ENCODE peak calls at places on chromosomes 13 and 19, in seven cellular contexts. S is upper lobe of left lung, I is breast epithelium, U is uterus, T is tibial nerve, B is GM12878, V is prostate gland. H is an unnamed sample. For H3K36me3, the result is how much of the 10 kb centered on the place peaks cover.

GRCh38 chr13:114118086-114118762 is 14.2 kb downstream of the RASA3 start:
- DNase-seq in S (no peak), I (peak), U (no peak), T (no peak), B (no peak), V (no peak), H (no peak)

GRCh38 chr19:48815870-48816501 is 5.2 kb upstream of the BCAT2 start:
- DNase-seq in S (peak), I (no peak), U (no peak), T (no peak), B (no peak), V (peak), H (no peak)

GRCh38 chr13:29081036-29081435 is 260.9 kb downstream of the MTUS2 start:
- DNase-seq in S (no peak), I (no peak), U (no peak), T (no peak), B (peak), V (no peak), H (no peak)

GRCh38 chr13:23799945-23800344 is 89.3 kb downstream of the MIPEP start:
- DNase-seq in S (no peak), I (no peak), U (no peak), T (no peak), B (peak), V (no peak), H (no peak)

GRCh38 chr13:106533101-106533939 is 2.1 kb downstream of the EFNB2 start:
- DNase-seq in S (peak), I (peak), U (peak), T (peak), B (no peak), V (peak), H (no peak)

GRCh38 chr19:15871570-15871969 is 26.3 kb downstream of the CYP4F2 start:
- DNase-seq in S (no peak), I (no peak), U (no peak), T (no peak), B (no peak), V (no peak), H (no peak)

GRCh38 chr13:112441779-112442310 is 65.7 kb downstream of the SPACA7 start:
- DNase-seq in S (peak), I (no peak), U (no peak), T (no peak), B (no peak), V (no peak), H (no peak)

GRCh38 chr13:49341517-49341916 is 93.8 kb downstream of the CDADC1 start:
- DNase-seq in S (no peak), I (no peak), U (no peak), T (no peak), B (no peak), V (no peak), H (no peak)

GRCh38 chr19:5823579-5824281 is 15.8 kb downstream of the FUT6 start:
- DNase-seq in S (peak), I (no peak), U (no peak), T (no peak), B (no peak), V (no peak), H (no peak)

GRCh38 chr13:44537238-44537637 is 38.9 kb downstream of the TSC22D1 start:
- DNase-seq in S (no peak), I (no peak), U (no peak), T (no peak), B (no peak), V (no peak), H (no peak)

GRCh38 chr13:105616313-105617075 is 919.0 kb downstream of the EFNB2 start:
- DNase-seq in S (no peak), I (no peak), U (no peak), T (no peak), B (no peak), V (no peak), H (no peak)

GRCh38 chr19:46571495-46571894 is 29.6 kb upstream of the CALM3 start:
- DNase-seq in S (no peak), I (no peak), U (no peak), T (no peak), B (no peak), V (no peak), H (no peak)

GRCh38 chr19:40530091-40530901 is 46.4 kb upstream of the SHKBP1 start:
- DNase-seq in S (no peak), I (no peak), U (no peak), T (no peak), B (no peak), V (no peak), H (no peak)

GRCh38 chr13:95745752-95746151 is 68.8 kb downstream of the DNAJC3 start:
- DNase-seq in S (no peak), I (no peak), U (no peak), T (no peak), B (no peak), V (no peak), H (no peak)

GRCh38 chr13:112819816-112820215 is 130.0 kb downstream of the ATP11A start:
- DNase-seq in S (peak), I (no peak), U (no peak), T (no peak), B (no peak), V (no peak), H (no peak)

GRCh38 chr13:87999141-87999765 is 328.1 kb downstream of the SLITRK5 start:
- DNase-seq in S (no peak), I (no peak), U (no peak), T (no peak), B (no peak), V (no peak), H (no peak)

GRCh38 chr13:98890186-98890585 is 87.7 kb downstream of the DOCK9 start:
- DNase-seq in S (no peak), I (no peak), U (peak), T (peak), B (no peak), V (peak), H (no peak)

GRCh38 chr19:39543477-39543857 is 3.5 kb upstream of the EID2 start:
- DNase-seq in S (no peak), I (no peak), U (no peak), T (no peak), B (no peak), V (no peak), H (no peak)

GRCh38 chr19:40601061-40601973 is at the start of gene LTBP4:
- DNase-seq in S (no peak), I (no peak), U (peak), T (no peak), B (no peak), V (no peak), H (no peak)

GRCh38 chr19:49147923-49148682 is 7.1 kb downstream of the HRC start:
- DNase-seq in S (no peak), I (no peak), U (peak), T (no peak), B (no peak), V (no peak), H (no peak)

GRCh38 chr19:52248256-52248655 is 21.1 kb upstream of the ZNF766 start:
- DNase-seq in S (peak), I (no peak), U (no peak), T (peak), B (no peak), V (peak), H (no peak)

GRCh38 chr13:80214521-80214941 is 126.4 kb downstream of the SPRY2 start:
- DNase-seq in S (no peak), I (no peak), U (no peak), T (no peak), B (no peak), V (no peak), H (no peak)

GRCh38 chr19:34960103-34960805 is 3.8 kb downstream of the ZNF792 start:
- DNase-seq in S (no peak), I (no peak), U (no peak), T (no peak), B (no peak), V (no peak), H (no peak)

GRCh38 chr13:25329706-25330105 is 28.3 kb downstream of the NUP58 start:
- DNase-seq in S (no peak), I (no peak), U (no peak), T (no peak), B (no peak), V (no peak), H (no peak)

GRCh38 chr19:17125052-17125727 is 49.6 kb downstream of the MYO9B start:
- DNase-seq in S (no peak), I (no peak), U (no peak), T (no peak), B (peak), V (no peak), H (no peak)

GRCh38 chr19:13281567-13282291 is 131.5 kb downstream of the IER2 start:
- DNase-seq in S (no peak), I (no peak), U (no peak), T (no peak), B (no peak), V (no peak), H (no peak)

GRCh38 chr13:107867701-107868661 is 347.4 kb downstream of the LIG4 start:
- DNase-seq in S (peak), I (no peak), U (no peak), T (no peak), B (no peak), V (no peak), H (no peak)

GRCh38 chr13:49495783-49496762 is at the start of gene PHF11:
- DNase-seq in S (peak), I (peak), U (peak), T (peak), B (peak), V (peak), H (peak)

GRCh38 chr13:27919934-27920676 is at the start of gene PDX1:
- DNase-seq in S (no peak), I (no peak), U (no peak), T (no peak), B (no peak), V (no peak), H (no peak)

GRCh38 chr13:85373322-85373721 is 425.9 kb downstream of the SLITRK6 start:
- DNase-seq in S (no peak), I (no peak), U (no peak), T (no peak), B (no peak), V (no peak), H (no peak)

GRCh38 chr13:66859078-66859477 is 371.1 kb downstream of the PCDH9 start:
- DNase-seq in S (no peak), I (no peak), U (no peak), T (no peak), B (no peak), V (no peak), H (no peak)

GRCh38 chr13:44331446-44331845 is 42.2 kb upstream of the SERP2 start:
- DNase-seq in S (no peak), I (no peak), U (no peak), T (no peak), B (no peak), V (no peak), H (no peak)

GRCh38 chr13:68927387-68928026 is 1180.1 kb upstream of the ATXN8OS start:
- DNase-seq in S (no peak), I (no peak), U (no peak), T (no peak), B (no peak), V (no peak), H (no peak)

GRCh38 chr19:16585808-16586476 is 13.7 kb upstream of the SLC35E1 start:
- DNase-seq in S (peak), I (no peak), U (no peak), T (no peak), B (peak), V (no peak), H (no peak)

GRCh38 chr13:83753912-83754624 is 128.2 kb downstream of the SLITRK1 start:
- DNase-seq in S (no peak), I (no peak), U (no peak), T (no peak), B (no peak), V (no peak), H (no peak)
- H3K27ac ChIP-seq in S (no peak), I (no peak), U (no peak), T (no peak), B (no peak), V (no peak), H (no peak)

GRCh38 chr19:14479309-14479984 is 4.3 kb upstream of the PTGER1 start:
- DNase-seq in S (no peak), I (no peak), U (no peak), T (no peak), B (no peak), V (no peak), H (no peak)
- H3K36me3 ChIP-seq in S (under half), I (under half), U (under half), T (half or more), B (under half), V (under half), H (under half)

GRCh38 chr19:33298146-33298911 is 4.0 kb downstream of the CEBPA start:
- DNase-seq in S (peak), I (peak), U (no peak), T (no peak), B (no peak), V (peak), H (no peak)

GRCh38 chr19:33294058-33294798 is 8.1 kb downstream of the CEBPA start:
- DNase-seq in S (peak), I (no peak), U (no peak), T (no peak), B (no peak), V (no peak), H (no peak)

GRCh38 chr19:33297401-33298145 is 4.8 kb downstream of the CEBPA start:
- DNase-seq in S (peak), I (peak), U (peak), T (no peak), B (no peak), V (no peak), H (no peak)

GRCh38 chr19:33295621-33296472 is 6.5 kb downstream of the CEBPA start:
- DNase-seq in S (peak), I (no peak), U (no peak), T (no peak), B (no peak), V (no peak), H (no peak)

GRCh38 chr19:33296473-33297060 is 5.8 kb downstream of the CEBPA start:
- DNase-seq in S (peak), I (peak), U (peak), T (peak), B (no peak), V (no peak), H (no peak)
- TF ChIP-seq POLR2A in S (no peak), I (no peak), U (no peak), T (no peak), B (no peak), V (no peak), H (no peak)

DNA sequence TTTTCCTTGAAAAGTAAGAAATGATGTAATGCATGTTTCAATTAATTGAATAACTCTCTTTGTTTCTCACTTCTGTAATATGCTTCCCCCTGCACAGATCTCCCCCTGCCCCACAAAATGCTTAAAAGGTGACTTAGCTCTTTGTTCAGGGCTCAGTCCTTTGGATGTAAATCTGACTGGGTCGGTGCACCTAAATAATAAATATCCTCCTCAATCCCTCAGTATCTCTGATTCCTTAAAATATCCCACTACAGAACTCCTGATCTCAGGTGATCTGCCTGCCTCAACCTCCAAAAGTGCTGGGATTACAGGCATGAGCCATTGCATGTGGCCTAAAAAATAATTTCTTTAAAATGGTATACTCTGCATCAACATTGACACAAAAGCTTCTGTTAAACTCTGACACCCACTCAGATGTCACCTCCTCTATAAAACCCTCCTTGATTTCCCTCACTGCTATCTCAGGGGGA is 107.0 kb downstream of the ZNF429 start:
- DNase-seq in S (no peak), I (no peak), U (no peak), T (no peak), B (no peak), V (no peak), H (no peak)
- H3K27ac ChIP-seq in S (no peak), I (no peak), U (peak), T (no peak), B (no peak), V (no peak), H (no peak)

DNA sequence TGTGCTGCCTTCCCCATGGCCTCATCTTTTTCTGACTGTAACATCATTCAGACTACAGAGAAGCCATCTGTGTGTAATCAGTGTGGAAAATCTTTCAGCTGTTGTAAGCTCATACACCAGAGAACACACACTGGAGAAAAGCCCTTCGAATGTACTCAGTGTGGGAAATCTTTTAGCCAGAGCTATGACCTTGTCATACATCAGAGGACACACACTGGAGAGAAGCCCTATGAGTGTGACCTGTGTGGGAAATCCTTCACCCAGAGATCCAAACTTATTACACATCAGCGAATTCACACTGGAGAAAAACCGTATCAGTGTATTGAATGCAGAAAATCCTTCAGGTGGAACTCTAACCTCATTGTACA is 17.2 kb upstream of the ZNF8 start:
- DNase-seq in S (no peak), I (no peak), U (no peak), T (no peak), B (no peak), V (no peak), H (no peak)
- H3K36me3 ChIP-seq in S (half or more), I (under half), U (under half), T (half or more), B (under half), V (under half), H (under half)

DNA sequence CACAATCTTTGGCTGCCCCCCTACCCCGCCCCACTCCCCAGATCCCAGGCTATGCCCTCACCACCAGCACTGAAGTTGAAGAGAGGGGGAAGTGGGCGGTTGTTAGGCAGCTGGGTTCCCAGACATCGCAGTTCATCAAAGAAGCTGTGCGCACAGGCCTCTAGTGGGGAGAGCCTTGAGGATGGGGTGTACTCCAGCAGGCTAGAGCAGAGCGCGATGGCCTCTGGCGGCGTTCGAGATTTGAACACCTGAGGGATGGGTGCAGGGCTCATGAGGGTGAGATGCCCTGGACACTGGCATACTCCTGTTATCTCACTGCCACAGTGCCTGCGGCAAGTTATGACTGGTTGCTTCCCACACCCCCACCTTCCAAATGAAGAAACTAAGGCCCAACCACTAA is 10.0 kb downstream of the GSK3A start:
- DNase-seq in S (no peak), I (no peak), U (no peak), T (no peak), B (no peak), V (no peak), H (no peak)
- TF ChIP-seq POLR2A in S (no peak), I (no peak), U (no peak), T (no peak), B (no peak), V (no peak), H (no peak)

GRCh38 chr19:47687906-47688305 is 25.3 kb upstream of the EHD2 start:
- DNase-seq in S (no peak), I (no peak), U (no peak), T (no peak), B (no peak), V (no peak), H (no peak)
- H3K27ac ChIP-seq in S (no peak), I (no peak), U (no peak), T (no peak), B (no peak), V (no peak), H (no peak)

DNA sequence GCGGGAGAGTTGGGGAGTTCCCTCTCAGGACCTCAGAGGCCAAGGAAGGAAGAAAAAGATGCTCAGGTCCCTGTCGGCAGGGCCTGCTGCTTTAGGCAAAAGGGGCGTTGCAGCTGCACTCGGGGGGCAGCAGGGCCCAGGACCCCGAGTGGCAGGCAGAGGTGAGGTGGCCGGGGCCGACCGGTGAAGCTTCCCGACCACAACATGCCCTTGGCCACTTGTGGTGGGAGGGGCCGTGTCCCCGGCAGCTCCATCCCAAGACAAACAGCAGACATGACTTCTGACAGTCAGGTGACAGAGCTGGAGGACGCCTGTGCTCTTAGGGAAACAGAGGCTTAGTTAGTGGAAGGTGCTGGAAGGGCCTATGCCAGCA is 24.5 kb downstream of the BTBD2 start:
- DNase-seq in S (no peak), I (no peak), U (no peak), T (no peak), B (no peak), V (no peak), H (no peak)
- H3K36me3 ChIP-seq in S (under half), I (under half), U (under half), T (half or more), B (under half), V (under half), H (half or more)

DNA sequence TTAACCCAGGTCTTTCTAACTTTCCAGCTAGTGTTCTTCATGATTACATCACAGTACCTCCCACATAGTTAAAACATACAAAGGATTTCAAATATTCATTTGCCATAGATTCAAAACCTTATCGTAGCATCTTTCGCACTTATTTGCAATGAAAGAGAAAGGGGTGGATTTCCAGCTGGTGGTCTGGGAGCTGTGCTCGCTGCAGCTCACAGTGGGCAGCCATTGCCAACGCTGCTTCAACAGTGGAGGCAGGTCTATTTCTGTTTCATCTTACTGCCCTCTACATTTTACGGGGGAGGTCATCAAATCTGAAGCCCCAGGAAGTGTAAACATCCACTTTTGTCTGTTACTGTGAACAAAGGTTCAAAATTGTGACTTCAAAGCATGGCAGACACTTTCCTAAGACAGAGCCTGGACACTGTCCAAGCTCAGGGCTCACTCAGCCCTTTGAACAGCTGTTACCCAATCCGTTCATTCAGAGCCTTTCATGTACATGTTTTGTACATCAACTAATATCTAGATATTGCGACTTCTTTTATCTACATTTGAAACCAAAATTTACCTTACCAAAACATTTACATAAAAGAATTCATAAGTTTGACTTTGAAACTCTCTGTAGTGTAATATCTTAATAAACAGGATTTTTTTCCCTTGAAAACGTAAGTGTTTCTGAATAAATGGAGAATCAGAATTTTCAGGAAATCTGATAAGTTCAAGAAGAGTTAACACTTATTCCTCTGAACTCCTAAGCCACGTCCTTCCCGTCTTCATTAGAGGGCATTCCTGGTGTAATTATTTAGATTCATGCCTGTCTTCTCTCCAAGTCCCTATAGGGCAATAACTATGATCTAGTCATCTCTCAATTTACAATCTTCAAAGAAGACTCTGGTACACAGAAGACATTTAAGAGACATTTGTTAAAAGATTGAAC is 25.1 kb downstream of the STARD13 start:
- DNase-seq in S (peak), I (no peak), U (no peak), T (no peak), B (no peak), V (no peak), H (no peak)
- TF ChIP-seq POLR2A in S (no peak), I (no peak), U (no peak), T (no peak), B (no peak), V (no peak), H (no peak)

H was measured in esophagus squamous epithelium.